ENCODE peak calls at places on chromosomes 12 and 14, in ten cellular contexts. G is left lung; Z is pancreas; I is HCT116; X is SK-N-MC; P is upper lobe of right lung; K is OCI-LY7; S is heart right ventricle; U is tibial artery; L is CD4-positive, CD25-positive, alpha-beta regulatory T cell. N is an unnamed sample.

GRCh38 chr12:38384816-38385491 is 68.4 kb downstream of the ALG10B start:
- DNase-seq in L (no peak), P (peak; percentile 67), U (no peak), Z (no peak), S (no peak), X (no peak), G (no peak), K (no peak), I (no peak), N (no peak)

GRCh38 chr14:54782803-54783659 is 119.6 kb downstream of the GCH1 start:
- DNase-seq in G (no peak), P (no peak), Z (no peak), X (no peak), I (no peak), S (no peak), K (peak; percentile 77), U (no peak), L (no peak), N (peak; percentile 64)

GRCh38 chr14:54667764-54668163 is 100.8 kb downstream of the SAMD4A start:
- DNase-seq in Z (no peak), U (no peak), I (no peak), L (no peak), G (no peak), K (no peak), S (no peak), X (no peak), P (no peak), N (no peak)

GRCh38 chr12:98635657-98636323 is 8.8 kb downstream of the IKBIP start:
- DNase-seq in G (no peak), I (peak; percentile 39), Z (no peak), X (no peak), K (peak; percentile 44), U (no peak), P (no peak), L (no peak), S (no peak), N (no peak)

GRCh38 chr12:121810234-121810817 is 6.5 kb downstream of the SETD1B start:
- DNase-seq in G (peak; percentile 78), X (no peak), I (no peak), L (no peak), S (no peak), K (no peak), P (no peak), U (peak; percentile 66), Z (peak; percentile 60), N (no peak)

GRCh38 chr14:100446572-100446971 is 123.4 kb downstream of the SLC25A47 start:
- DNase-seq in I (no peak), U (no peak), G (no peak), L (no peak), P (no peak), S (no peak), K (no peak), Z (no peak), X (no peak), N (no peak)

GRCh38 chr12:129687731-129688130 is 216.1 kb downstream of the TMEM132D start:
- DNase-seq in L (no peak), S (no peak), U (no peak), I (no peak), K (no peak), Z (no peak), X (no peak), P (no peak), G (no peak), N (no peak)

GRCh38 chr12:22164101-22164500 is 118.1 kb downstream of the CMAS start:
- DNase-seq in S (no peak), U (no peak), P (no peak), G (no peak), X (no peak), Z (no peak), I (no peak), K (peak; percentile 47), L (peak; percentile 55), N (no peak)

GRCh38 chr14:68625366-68626090 is 167.3 kb downstream of the ZFP36L1 start:
- DNase-seq in S (no peak), P (peak; percentile 44), G (no peak), X (no peak), L (no peak), Z (no peak), K (no peak), U (peak; percentile 50), I (no peak), N (no peak)

GRCh38 chr14:37490607-37491006 is 104.4 kb downstream of the FOXA1 start:
- DNase-seq in G (no peak), X (no peak), U (no peak), K (no peak), L (no peak), S (no peak), Z (no peak), P (no peak), I (no peak), N (no peak)

GRCh38 chr12:119088917-119089667 is 89.6 kb upstream of the HSPB8 start:
- DNase-seq in L (no peak), U (no peak), G (no peak), S (no peak), X (no peak), I (no peak), Z (no peak), P (no peak), K (no peak), N (no peak)

GRCh38 chr14:87975636-87976035 is 17.3 kb downstream of the GALC start:
- DNase-seq in Z (no peak), K (no peak), G (no peak), S (no peak), U (no peak), X (no peak), L (no peak), P (no peak), I (no peak), N (no peak)

GRCh38 chr14:62117010-62117717 is 354.9 kb downstream of the SNAPC1 start:
- DNase-seq in G (peak; percentile 84), S (peak; percentile 43), X (peak; percentile 6), Z (peak; percentile 86), L (peak; percentile 12), P (peak; percentile 75), I (no peak), U (peak; percentile 64), K (peak; percentile 74), N (peak; percentile 78)

DNA sequence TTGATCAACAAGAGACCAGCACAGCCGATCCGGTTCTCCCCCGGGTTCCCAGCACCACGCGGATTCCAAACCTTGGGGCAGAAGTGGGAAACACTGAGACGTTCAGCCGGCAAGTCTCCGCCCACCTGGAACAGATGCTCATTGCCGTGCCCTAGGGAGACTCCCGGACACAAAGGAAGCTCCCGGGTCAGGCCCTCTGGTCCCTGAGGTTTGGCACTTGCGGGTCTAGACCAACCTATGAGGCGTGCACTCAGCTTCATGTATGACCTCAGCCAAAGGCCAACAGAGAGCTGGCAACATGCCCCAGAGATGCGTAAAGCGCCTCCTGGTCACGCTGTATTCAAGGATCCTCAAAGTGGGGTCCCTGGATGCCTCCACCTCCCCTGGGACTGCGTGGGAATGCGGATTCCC is 2.5 kb downstream of the RIMBP2 start:
- DNase-seq in K (no peak), I (no peak), G (no peak), X (no peak), L (no peak), Z (peak; percentile 52), U (no peak), P (no peak), S (no peak), N (no peak)
- H3K27ac ChIP-seq in K (no peak overlapping the region), I (no peak overlapping the region), G (no peak overlapping the region), X (no peak overlapping the region), L (no peak overlapping the region), Z (no peak overlapping the region), U (no peak overlapping the region), P (no peak overlapping the region), S (no peak overlapping the region), N (no peak overlapping the region)

GRCh38 chr14:98751110-98751509 is 520.9 kb downstream of the BCL11B start:
- DNase-seq in P (no peak), G (no peak), S (no peak), U (no peak), I (no peak), L (no peak), Z (no peak), X (no peak), K (no peak), N (no peak)

GRCh38 chr14:98754343-98755025 is 517.5 kb downstream of the BCL11B start:
- DNase-seq in U (no peak), G (no peak), I (no peak), L (no peak), S (no peak), Z (no peak), X (no peak), P (no peak), K (no peak), N (no peak)

GRCh38 chr14:98743536-98743935 is 528.5 kb downstream of the BCL11B start:
- DNase-seq in L (no peak), Z (no peak), I (no peak), S (no peak), G (no peak), U (no peak), K (no peak), X (no peak), P (no peak), N (no peak)

GRCh38 chr14:98752660-98753059 is 519.3 kb downstream of the BCL11B start:
- DNase-seq in Z (no peak), S (no peak), G (no peak), U (no peak), P (no peak), K (no peak), X (no peak), I (no peak), L (no peak), N (no peak)

GRCh38 chr14:98748966-98749365 is 523.0 kb downstream of the BCL11B start:
- DNase-seq in I (no peak), S (no peak), Z (no peak), P (no peak), U (no peak), L (no peak), K (no peak), G (no peak), X (no peak), N (no peak)
- H3K4me3 ChIP-seq in I (no peak overlapping the region), S (no peak overlapping the region), Z (no peak overlapping the region), P (no peak overlapping the region), U (no peak overlapping the region), L (no peak overlapping the region), K (no peak overlapping the region), G (no peak overlapping the region), X (no peak overlapping the region), N (no peak overlapping the region)

GRCh38 chr14:90159688-90160087 is 96.7 kb upstream of the PSMC1 start:
- DNase-seq in Z (no peak), L (no peak), K (no peak), I (no peak), P (no peak), G (no peak), X (no peak), U (no peak), S (no peak), N (no peak)

GRCh38 chr14:90159147-90159546 is 97.2 kb upstream of the PSMC1 start:
- DNase-seq in K (no peak), S (no peak), L (no peak), G (no peak), Z (no peak), X (no peak), I (no peak), U (no peak), P (no peak), N (no peak)

GRCh38 chr14:90161129-90161528 is 95.2 kb upstream of the PSMC1 start:
- DNase-seq in G (no peak), I (no peak), S (no peak), K (no peak), U (no peak), P (no peak), Z (no peak), X (no peak), L (no peak), N (no peak)
- H3K36me3 ChIP-seq in G (no peaks in the 10 kb centered on the region), I (no peaks in the 10 kb centered on the region), S (no peaks in the 10 kb centered on the region), K (no peaks in the 10 kb centered on the region), U (no peaks in the 10 kb centered on the region), P (no peaks in the 10 kb centered on the region), Z (no peaks in the 10 kb centered on the region), X (no peaks in the 10 kb centered on the region), L (no peaks in the 10 kb centered on the region), N (no peaks in the 10 kb centered on the region)

GRCh38 chr14:89451229-89451628 is 34.2 kb upstream of the FOXN3 start:
- DNase-seq in S (no peak), K (no peak), X (no peak), P (no peak), L (no peak), I (no peak), U (peak; percentile 12), G (no peak), Z (no peak), N (no peak)
- H3K27ac ChIP-seq in S (no peak overlapping the region), K (no peak overlapping the region), X (no peak overlapping the region), P (no peak overlapping the region), L (no peak overlapping the region), I (no peak overlapping the region), U (no peak overlapping the region), G (no peak overlapping the region), Z (no peak overlapping the region), N (no peak overlapping the region)